ENCODE peak calls at places on chromosome 6, in four cellular contexts. N, K, R and Q are unnamed samples.

GRCh38 chr6:27867051-27867940 is 44.9 kb downstream of the OR2B2 start:
- DNase-seq in N (peak), K (peak), R (peak), Q (peak)

GRCh38 chr6:43763133-43763797 is 6.7 kb upstream of the VEGFA start:
- DNase-seq in N (no peak), K (no peak), R (no peak), Q (no peak)

GRCh38 chr6:167007930-167008329 is 8.7 kb downstream of the CEP43 start:
- DNase-seq in N (no peak), K (no peak), R (no peak), Q (no peak)

GRCh38 chr6:29797120-29797519 is 30.5 kb upstream of the HLA-G start:
- DNase-seq in N (peak), K (no peak), R (no peak), Q (no peak)

GRCh38 chr6:40754481-40755045 is 167.4 kb upstream of the LRFN2 start:
- DNase-seq in N (no peak), K (no peak), R (no peak), Q (no peak)

GRCh38 chr6:31465718-31466117 is 32.2 kb upstream of the MICB start:
- DNase-seq in N (no peak), K (no peak), R (no peak), Q (no peak)

GRCh38 chr6:138287144-138287955 is 69.1 kb upstream of the PBOV1 start:
- DNase-seq in N (peak), K (peak), R (peak), Q (peak)

GRCh38 chr6:41470341-41471063 is 75.7 kb upstream of the FOXP4 start:
- DNase-seq in N (peak), K (no peak), R (no peak), Q (no peak)

GRCh38 chr6:125421853-125422252 is 120.1 kb upstream of the HDDC2 start:
- DNase-seq in N (peak), K (no peak), R (no peak), Q (no peak)

GRCh38 chr6:139378882-139379341 is 4.5 kb upstream of the CITED2 start:
- DNase-seq in N (no peak), K (no peak), R (no peak), Q (no peak)

GRCh38 chr6:167398214-167399050 is 73.5 kb downstream of the TTLL2 start:
- DNase-seq in N (no peak), K (no peak), R (no peak), Q (no peak)